ENCODE peak calls at places on chromosomes 5 and 9, in nine cellular contexts. R is GM12878, G is A549, T is suprapubic skin, U is K562, I is sigmoid colon, H is H1, V is stomach, P is transverse colon. Y is an unnamed sample.

GRCh38 chr5:137141779-137142178 is 357.3 kb downstream of the SPOCK1 start:
- DNase-seq in G (no peak), R (no peak), I (no peak), V (no peak), T (no peak), U (no peak), P (no peak), H (no peak), Y (no peak)

GRCh38 chr5:62178258-62178657 is 127.7 kb upstream of the KIF2A start:
- DNase-seq in I (no peak), R (no peak), U (no peak), G (no peak), V (no peak), H (no peak), P (no peak), T (no peak), Y (no peak)

GRCh38 chr9:76136986-76137385 is 246.5 kb downstream of the PCSK5 start:
- DNase-seq in P (no peak), G (peak; percentile 31), T (no peak), U (no peak), I (no peak), V (no peak), H (no peak), R (no peak), Y (no peak)

GRCh38 chr5:18281947-18282557 is 647.8 kb downstream of the TAF11L14 start:
- DNase-seq in R (no peak), U (peak; percentile 14), H (no peak), T (no peak), P (no peak), G (peak; percentile 77), V (no peak), I (no peak), Y (no peak)

GRCh38 chr5:31380049-31380448 is 151.8 kb downstream of the DROSHA start:
- DNase-seq in G (no peak), P (no peak), I (no peak), V (no peak), H (no peak), T (no peak), R (no peak), U (no peak), Y (no peak)

GRCh38 chr5:14204011-14204670 is 61.0 kb downstream of the TRIO start:
- DNase-seq in I (no peak), G (no peak), U (no peak), T (no peak), V (no peak), R (no peak), H (no peak), P (no peak), Y (no peak)

GRCh38 chr9:92648447-92649406 is 21.2 kb downstream of the IPPK start:
- DNase-seq in H (no peak), T (peak; percentile 71), G (no peak), U (no peak), P (no peak), R (no peak), I (no peak), V (no peak), Y (peak; percentile 11)

GRCh38 chr9:112174965-112175795 is at the start of gene SUSD1:
- DNase-seq in H (no peak), V (peak; percentile 38), P (peak; percentile 51), T (peak; percentile 85), U (peak; percentile 91), G (peak; percentile 35), I (no peak), R (no peak), Y (peak; percentile 37)

GRCh38 chr9:76987594-76988200 is 31.8 kb upstream of the FOXB2 start:
- DNase-seq in V (no peak), G (peak; percentile 60), P (peak; percentile 51), I (no peak), T (no peak), H (peak; percentile 38), R (peak; percentile 5), U (peak; percentile 11), Y (no peak)

GRCh38 chr9:75539558-75539957 is 350.9 kb upstream of the PCSK5 start:
- DNase-seq in R (no peak), V (no peak), P (no peak), T (no peak), G (no peak), U (no peak), I (no peak), H (no peak), Y (no peak)

GRCh38 chr5:80619081-80619480 is 35.4 kb upstream of the MSH3 start:
- DNase-seq in R (no peak), V (no peak), P (no peak), U (no peak), G (no peak), H (no peak), T (no peak), I (no peak), Y (no peak)

GRCh38 chr5:31408814-31409213 is 123.1 kb downstream of the DROSHA start:
- DNase-seq in G (no peak), T (no peak), I (no peak), R (no peak), V (no peak), U (peak; percentile 18), P (no peak), H (no peak), Y (no peak)

GRCh38 chr9:29668732-29669131 is 2095.5 kb upstream of the C9orf72 start:
- DNase-seq in G (no peak), P (no peak), T (no peak), I (no peak), U (no peak), V (no peak), R (no peak), H (no peak), Y (no peak)

GRCh38 chr9:88534456-88535225 is at the start of gene NXNL2:
- DNase-seq in P (peak; percentile 78), T (peak; percentile 85), I (peak; percentile 91), H (no peak), U (peak; percentile 87), V (peak; percentile 77), R (no peak), G (peak; percentile 93), Y (peak; percentile 92)

GRCh38 chr5:37133939-37134338 is 115.2 kb downstream of the CPLANE1 start:
- DNase-seq in H (no peak), P (no peak), G (no peak), I (no peak), V (no peak), R (no peak), U (no peak), T (no peak), Y (no peak)

GRCh38 chr5:89493414-89493813 is 610.4 kb upstream of the MEF2C start:
- DNase-seq in H (no peak), G (no peak), V (no peak), I (no peak), R (no peak), P (no peak), T (no peak), U (no peak), Y (no peak)

GRCh38 chr9:108184941-108185340 is 670.8 kb downstream of the ACTL7B start:
- DNase-seq in I (no peak), P (peak; percentile 62), R (no peak), U (no peak), T (no peak), V (no peak), H (no peak), G (no peak), Y (no peak)

GRCh38 chr9:94801242-94801641 is 74.7 kb downstream of the AOPEP start:
- DNase-seq in I (no peak), P (no peak), G (no peak), R (no peak), T (no peak), V (no peak), H (no peak), U (no peak), Y (no peak)

GRCh38 chr9:115189686-115190085 is 71.7 kb upstream of the TNC start:
- DNase-seq in T (no peak), G (no peak), P (no peak), U (no peak), R (no peak), I (no peak), H (no peak), V (no peak), Y (no peak)

GRCh38 chr9:129482521-129483466 is 138.1 kb downstream of the C9orf50 start:
- DNase-seq in G (peak; percentile 86), U (peak; percentile 87), V (peak; percentile 92), H (no peak), I (peak; percentile 96), P (peak; percentile 85), T (peak; percentile 95), R (no peak), Y (peak; percentile 93)

GRCh38 chr9:137390553-137391410 is 32.2 kb downstream of the EXD3 start:
- DNase-seq in P (peak; percentile 57), T (no peak), H (no peak), I (no peak), G (no peak), V (no peak), U (no peak), R (no peak), Y (no peak)
- TF ChIP-seq EP300 in P (no peak), T (no peak), H (no peak), I (no peak), G (no peak), V (no peak), U (no peak), R (no peak), Y (no peak)

DNA sequence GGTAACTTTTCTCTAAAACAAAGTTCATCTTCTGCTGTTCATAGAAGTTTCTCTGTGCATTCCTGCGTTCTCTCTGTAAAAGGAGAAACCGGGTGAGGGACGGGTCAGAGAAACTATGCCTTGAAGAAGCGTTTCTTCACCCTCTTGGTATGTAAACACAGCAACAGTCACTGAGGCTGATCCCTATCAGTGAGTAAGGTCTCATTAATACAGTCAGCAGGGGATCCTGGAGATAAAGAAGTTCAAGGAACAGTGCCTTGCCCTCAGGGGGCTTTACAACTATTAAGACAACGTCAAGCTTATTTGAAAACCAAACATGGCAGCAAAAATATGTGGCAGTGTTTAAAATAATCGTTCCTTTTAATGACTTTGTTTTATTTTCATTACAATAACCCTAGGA is 202.9 kb upstream of the IL12B start:
- DNase-seq in R (no peak), T (no peak), U (no peak), V (no peak), P (no peak), H (no peak), I (no peak), G (peak; percentile 61), Y (no peak)
- TF ChIP-seq EP300 in R (no peak), T (no peak), U (no peak), V (no peak), P (no peak), H (no peak), I (no peak), G (peak; percentile 30), Y (no peak)

DNA sequence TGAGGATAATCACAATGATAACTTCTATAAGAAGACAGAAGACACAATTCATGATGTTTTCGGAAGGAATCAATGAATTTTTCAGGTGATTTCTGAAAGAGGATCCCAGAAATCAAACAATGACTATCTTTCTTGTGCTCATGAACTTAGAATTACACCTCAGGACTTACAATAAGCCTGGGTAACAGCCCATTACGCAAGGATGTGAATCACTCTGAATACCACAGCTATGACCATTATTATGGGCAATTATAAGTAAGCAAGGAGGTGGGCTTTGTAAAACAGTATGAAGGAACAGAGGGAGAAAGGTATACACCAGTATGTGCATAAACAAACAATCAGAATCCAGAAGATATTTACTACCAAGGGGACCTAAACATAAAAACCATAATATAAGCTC is 21.5 kb upstream of the PPP2CA start:
- DNase-seq in U (no peak), I (no peak), G (peak; percentile 74), T (no peak), H (no peak), V (no peak), R (no peak), P (no peak), Y (no peak)
- TF ChIP-seq EP300 in U (no peak), I (no peak), G (no peak), T (no peak), H (no peak), V (no peak), R (no peak), P (no peak), Y (no peak)

GRCh38 chr9:126937444-126937843 is 22.9 kb downstream of the RALGPS1 start:
- DNase-seq in T (no peak), R (no peak), I (no peak), P (no peak), H (no peak), U (no peak), G (no peak), V (no peak), Y (no peak)
- TF ChIP-seq EP300 in T (no peak), R (no peak), I (no peak), P (no peak), H (no peak), U (no peak), G (no peak), V (no peak), Y (no peak)

Y was measured in ovary.